ENCODE peak calls at places on chromosome 9, in five cellular contexts. K, B, N, Y and Q are unnamed samples.

GRCh38 chr9:131270171-131271015 is 5.9 kb downstream of the FAM78A start:
- DNase-seq in K (no peak), B (peak; percentile 98), N (no peak), Y (peak; percentile 90), Q (peak; percentile 73)

GRCh38 chr9:33475357-33475756 is 1.6 kb upstream of the NOL6 start:
- DNase-seq in K (no peak), B (no peak), N (no peak), Y (peak; percentile 2), Q (no peak)

GRCh38 chr9:110919055-110919445 is 119.2 kb downstream of the LPAR1 start:
- DNase-seq in K (no peak), B (no peak), N (no peak), Y (no peak), Q (no peak)

GRCh38 chr9:91101598-91102168 is 260.0 kb downstream of the AUH start:
- DNase-seq in K (no peak), B (no peak), N (no peak), Y (no peak), Q (no peak)

GRCh38 chr9:136318111-136318768 is 9.1 kb upstream of the GPSM1 start:
- DNase-seq in K (no peak), B (no peak), N (no peak), Y (no peak), Q (no peak)

GRCh38 chr9:84493284-84493947 is 152.9 kb upstream of the SLC28A3 start:
- DNase-seq in K (no peak), B (no peak), N (no peak), Y (no peak), Q (no peak)

GRCh38 chr9:135012166-135012565 is 75.3 kb upstream of the OLFM1 start:
- DNase-seq in K (no peak), B (no peak), N (no peak), Y (no peak), Q (peak; percentile 49)

GRCh38 chr9:133694686-133695085 is 43.5 kb downstream of the SARDH start:
- DNase-seq in K (no peak), B (no peak), N (peak; percentile 72), Y (peak; percentile 4), Q (peak; percentile 18)

GRCh38 chr9:128211551-128212281 is 8.5 kb downstream of the DNM1 start:
- DNase-seq in K (no peak), B (no peak), N (no peak), Y (no peak), Q (peak; percentile 41)

GRCh38 chr9:16458696-16459420 is 411.6 kb downstream of the BNC2 start:
- DNase-seq in K (no peak), B (no peak), N (no peak), Y (no peak), Q (no peak)

GRCh38 chr9:131036529-131037335 is 27.8 kb downstream of the LAMC3 start:
- DNase-seq in K (no peak), B (peak; percentile 45), N (no peak), Y (peak; percentile 73), Q (peak; percentile 58)

GRCh38 chr9:37329576-37329975 is 92.9 kb upstream of the GRHPR start:
- DNase-seq in K (no peak), B (peak; percentile 32), N (peak; percentile 30), Y (no peak), Q (no peak)

GRCh38 chr9:100590481-100590880 is 12.6 kb downstream of the CAVIN4 start:
- DNase-seq in K (no peak), B (no peak), N (no peak), Y (no peak), Q (peak; percentile 75)

GRCh38 chr9:36991516-36992134 is 42.4 kb downstream of the PAX5 start:
- DNase-seq in K (no peak), B (peak; percentile 45), N (peak; percentile 12), Y (no peak), Q (peak; percentile 92)

GRCh38 chr9:89473762-89474469 is 24.0 kb downstream of the SEMA4D start:
- DNase-seq in K (no peak), B (no peak), N (no peak), Y (no peak), Q (no peak)

GRCh38 chr9:138022121-138022741 is 144.6 kb downstream of the CACNA1B start:
- DNase-seq in K (no peak), B (no peak), N (peak; percentile 20), Y (peak; percentile 50), Q (no peak)

GRCh38 chr9:73243078-73243477 is 91.4 kb downstream of the ANXA1 start:
- DNase-seq in K (no peak), B (no peak), N (no peak), Y (no peak), Q (no peak)